ENCODE peak calls at places on chromosome 1, in six cellular contexts. One of them, this sample, is unnamed.

GRCh38 chr1:21524686-21525339 is 15.6 kb downstream of the ALPL start:
- DNase-seq in GM12891: no peak
- DNase-seq in NB4: no peak
- DNase-seq in breast epithelium: no peak
- DNase-seq in IMR-90: no peak
- DNase-seq in prostate gland: no peak
- DNase-seq in this sample: no peak

GRCh38 chr1:47887060-47887851 is 109.9 kb downstream of the TRABD2B start:
- DNase-seq in GM12891: no peak
- DNase-seq in NB4: no peak
- DNase-seq in breast epithelium: no peak
- DNase-seq in IMR-90: no peak
- DNase-seq in prostate gland: no peak
- DNase-seq in this sample: no peak

GRCh38 chr1:169878498-169878897 is 15.2 kb downstream of the SCYL3 start:
- DNase-seq in GM12891: no peak
- DNase-seq in NB4: no peak
- DNase-seq in breast epithelium: no peak
- DNase-seq in IMR-90: no peak
- DNase-seq in prostate gland: no peak
- DNase-seq in this sample: no peak

GRCh38 chr1:89746424-89747149 is 74.2 kb upstream of the LRRC8D start:
- DNase-seq in GM12891: no peak
- DNase-seq in NB4: no peak
- DNase-seq in breast epithelium: no peak
- DNase-seq in IMR-90: no peak
- DNase-seq in prostate gland: no peak
- DNase-seq in this sample: no peak

GRCh38 chr1:65435987-65436386 is 15.5 kb downstream of the LEPR start:
- DNase-seq in GM12891: no peak
- DNase-seq in NB4: no peak
- DNase-seq in breast epithelium: no peak
- DNase-seq in IMR-90: peak
- DNase-seq in prostate gland: no peak
- DNase-seq in this sample: no peak

GRCh38 chr1:8554956-8555534 is 237.1 kb downstream of the SLC45A1 start:
- DNase-seq in GM12891: no peak
- DNase-seq in NB4: no peak
- DNase-seq in breast epithelium: no peak
- DNase-seq in IMR-90: peak
- DNase-seq in prostate gland: no peak
- DNase-seq in this sample: peak

GRCh38 chr1:201346337-201346939 is 31.0 kb downstream of the TNNT2 start:
- DNase-seq in GM12891: no peak
- DNase-seq in NB4: peak
- DNase-seq in breast epithelium: peak
- DNase-seq in IMR-90: peak
- DNase-seq in prostate gland: peak
- DNase-seq in this sample: peak

GRCh38 chr1:145963218-145964019 is 956 bp downstream of the ANKRD34A start:
- DNase-seq in GM12891: no peak
- DNase-seq in NB4: no peak
- DNase-seq in breast epithelium: no peak
- DNase-seq in IMR-90: peak
- DNase-seq in prostate gland: no peak
- DNase-seq in this sample: peak

GRCh38 chr1:48617227-48617626 is 145.2 kb upstream of the SPATA6 start:
- DNase-seq in GM12891: no peak
- DNase-seq in NB4: peak
- DNase-seq in breast epithelium: peak
- DNase-seq in IMR-90: no peak
- DNase-seq in prostate gland: no peak
- DNase-seq in this sample: no peak

GRCh38 chr1:204735042-204735441 is 49.5 kb upstream of the LRRN2 start:
- DNase-seq in GM12891: no peak
- DNase-seq in NB4: no peak
- DNase-seq in breast epithelium: no peak
- DNase-seq in IMR-90: no peak
- DNase-seq in prostate gland: no peak
- DNase-seq in this sample: no peak

GRCh38 chr1:11013160-11013531 is 692 bp downstream of the TARDBP start:
- DNase-seq in GM12891: no peak
- DNase-seq in NB4: no peak
- DNase-seq in breast epithelium: no peak
- DNase-seq in IMR-90: peak
- DNase-seq in prostate gland: peak
- DNase-seq in this sample: no peak

GRCh38 chr1:226438007-226438406 is 30.1 kb upstream of the PARP1 start:
- DNase-seq in GM12891: no peak
- DNase-seq in NB4: no peak
- DNase-seq in breast epithelium: no peak
- DNase-seq in IMR-90: no peak
- DNase-seq in prostate gland: no peak
- DNase-seq in this sample: peak

GRCh38 chr1:234231061-234231892 is 142.0 kb upstream of the COA6 start:
- DNase-seq in GM12891: no peak
- DNase-seq in NB4: peak
- DNase-seq in breast epithelium: no peak
- DNase-seq in IMR-90: no peak
- DNase-seq in prostate gland: no peak
- DNase-seq in this sample: no peak

GRCh38 chr1:230992100-230992774 is 13.3 kb downstream of the ARV1 start:
- DNase-seq in GM12891: no peak
- DNase-seq in NB4: no peak
- DNase-seq in breast epithelium: no peak
- DNase-seq in IMR-90: no peak
- DNase-seq in prostate gland: no peak
- DNase-seq in this sample: no peak

GRCh38 chr1:12151465-12151864 is 15.3 kb upstream of the TNFRSF1B start:
- DNase-seq in GM12891: no peak
- DNase-seq in NB4: no peak
- DNase-seq in breast epithelium: no peak
- DNase-seq in IMR-90: no peak
- DNase-seq in prostate gland: no peak
- DNase-seq in this sample: no peak

GRCh38 chr1:12148958-12149790 is 17.6 kb upstream of the TNFRSF1B start:
- DNase-seq in GM12891: no peak
- DNase-seq in NB4: no peak
- DNase-seq in breast epithelium: no peak
- DNase-seq in IMR-90: peak
- DNase-seq in prostate gland: no peak
- DNase-seq in this sample: no peak

GRCh38 chr1:12152106-12152891 is 14.5 kb upstream of the TNFRSF1B start:
- DNase-seq in GM12891: peak
- DNase-seq in NB4: no peak
- DNase-seq in breast epithelium: no peak
- DNase-seq in IMR-90: no peak
- DNase-seq in prostate gland: no peak
- DNase-seq in this sample: no peak

GRCh38 chr1:12149791-12150175 is 17.0 kb upstream of the TNFRSF1B start:
- DNase-seq in GM12891: no peak
- DNase-seq in NB4: no peak
- DNase-seq in breast epithelium: no peak
- DNase-seq in IMR-90: no peak
- DNase-seq in prostate gland: no peak
- DNase-seq in this sample: no peak

DNA sequence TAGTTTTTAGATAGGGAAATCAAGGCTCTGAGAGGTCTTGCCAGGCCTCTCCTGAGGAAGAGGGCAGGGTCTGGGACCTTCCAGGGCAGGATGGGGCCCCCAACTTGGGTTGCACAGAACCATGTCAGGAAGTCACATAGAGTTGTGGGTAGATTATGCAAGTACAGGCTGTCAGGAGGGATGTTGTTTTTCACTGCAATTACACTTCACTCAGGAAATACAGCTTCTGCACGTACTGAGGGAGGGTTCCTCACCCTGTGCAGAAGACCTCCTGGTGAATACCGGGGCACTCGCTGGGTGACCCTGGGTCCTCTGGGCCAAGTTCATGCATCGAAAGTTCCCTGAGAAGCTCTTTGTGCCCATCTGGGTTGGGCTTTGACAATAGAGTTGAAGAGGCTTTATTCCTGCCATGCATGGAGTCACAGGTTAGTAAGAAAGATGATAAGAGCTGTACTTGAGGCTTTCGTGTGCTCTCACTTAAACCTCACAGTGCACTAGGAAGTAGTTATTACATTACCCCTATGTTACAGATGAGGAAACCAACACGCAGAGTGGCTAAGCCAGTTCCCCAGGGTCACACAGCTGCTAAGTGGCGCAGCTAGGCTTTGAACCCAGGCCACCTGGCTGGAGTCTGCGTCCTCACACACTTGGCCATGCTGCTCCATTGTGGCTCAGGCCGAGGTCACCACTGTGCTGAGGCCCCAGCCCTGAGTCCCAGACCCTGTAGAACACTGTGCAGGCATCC is 16.2 kb upstream of the TNFRSF1B start:
- DNase-seq in GM12891: no peak
- DNase-seq in NB4: peak
- DNase-seq in breast epithelium: no peak
- DNase-seq in IMR-90: no peak
- DNase-seq in prostate gland: no peak
- DNase-seq in this sample: no peak
- TF ChIP-seq POLR2A in GM12891: no peak
- TF ChIP-seq POLR2A in NB4: no peak
- TF ChIP-seq POLR2A in breast epithelium: no peak
- TF ChIP-seq POLR2A in IMR-90: no peak
- TF ChIP-seq POLR2A in prostate gland: no peak
- TF ChIP-seq POLR2A in this sample: no peak

GRCh38 chr1:40383095-40383487 is 9.6 kb downstream of the SMAP2 start:
- DNase-seq in GM12891: no peak
- DNase-seq in NB4: no peak
- DNase-seq in breast epithelium: no peak
- DNase-seq in IMR-90: no peak
- DNase-seq in prostate gland: peak
- DNase-seq in this sample: no peak
- TF ChIP-seq POLR2A in GM12891: no peak
- TF ChIP-seq POLR2A in NB4: no peak
- TF ChIP-seq POLR2A in breast epithelium: no peak
- TF ChIP-seq POLR2A in IMR-90: no peak
- TF ChIP-seq POLR2A in prostate gland: no peak
- TF ChIP-seq POLR2A in this sample: no peak

DNA sequence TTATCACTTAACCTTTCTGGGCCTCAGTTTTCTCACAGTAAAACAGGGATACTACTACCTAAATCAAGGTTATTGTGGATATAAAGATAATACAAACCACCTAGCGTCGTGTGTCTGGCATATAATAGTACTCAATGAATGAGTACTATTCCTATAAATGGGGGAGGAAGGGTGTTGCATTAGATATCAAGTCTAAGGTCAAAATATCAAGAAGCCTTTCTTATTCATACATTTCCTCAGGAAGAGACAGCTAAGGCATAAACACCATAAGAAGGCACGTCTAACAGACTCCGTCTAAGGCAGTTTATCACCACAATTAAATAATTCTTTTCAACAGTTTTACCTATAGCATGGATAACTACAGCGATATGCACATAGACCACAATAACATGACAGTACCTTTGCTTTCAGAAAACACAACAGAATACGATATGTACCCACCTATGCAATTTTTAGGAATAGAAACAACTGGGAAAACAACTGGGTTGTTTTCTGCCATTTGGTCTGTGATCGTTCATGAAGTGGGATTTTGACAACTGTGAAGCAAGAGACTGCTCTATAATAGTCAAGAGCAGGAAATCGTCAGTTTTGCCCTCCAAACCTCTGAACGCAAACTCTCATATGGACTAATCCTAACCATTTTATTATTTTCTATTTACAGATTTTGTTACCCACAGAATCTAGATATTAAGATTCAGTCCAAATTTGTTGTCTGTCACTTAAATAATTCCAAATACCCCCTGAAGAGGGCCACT is 53.1 kb downstream of the HNRNPR start:
- DNase-seq in GM12891: no peak
- DNase-seq in NB4: no peak
- DNase-seq in breast epithelium: no peak
- DNase-seq in IMR-90: no peak
- DNase-seq in prostate gland: no peak
- DNase-seq in this sample: no peak
- TF ChIP-seq POLR2A in GM12891: no peak
- TF ChIP-seq POLR2A in NB4: no peak
- TF ChIP-seq POLR2A in breast epithelium: no peak
- TF ChIP-seq POLR2A in IMR-90: no peak
- TF ChIP-seq POLR2A in prostate gland: no peak
- TF ChIP-seq POLR2A in this sample: no peak

DNA sequence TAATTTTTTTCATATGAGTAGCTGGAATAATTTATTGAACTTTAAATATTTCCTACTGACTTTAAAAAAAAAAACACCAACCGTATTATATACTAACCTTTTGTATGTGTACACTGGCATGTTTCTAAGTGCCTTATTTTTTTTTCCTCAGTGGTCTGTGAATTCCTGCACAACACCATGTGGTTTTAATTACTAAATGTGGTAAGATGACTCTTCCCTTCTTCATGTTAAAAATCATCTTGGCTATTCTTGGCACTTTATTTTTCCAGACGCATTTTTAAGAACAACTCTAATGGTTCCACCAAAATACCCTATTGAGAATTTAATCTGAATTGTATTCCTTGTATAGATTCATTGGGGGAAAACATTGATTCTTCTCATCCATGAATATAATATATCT is 28.4 kb downstream of the PPP2R5A start:
- DNase-seq in GM12891: no peak
- DNase-seq in NB4: no peak
- DNase-seq in breast epithelium: no peak
- DNase-seq in IMR-90: peak
- DNase-seq in prostate gland: no peak
- DNase-seq in this sample: no peak
- TF ChIP-seq POLR2A in GM12891: no peak
- TF ChIP-seq POLR2A in NB4: no peak
- TF ChIP-seq POLR2A in breast epithelium: no peak
- TF ChIP-seq POLR2A in IMR-90: no peak
- TF ChIP-seq POLR2A in prostate gland: no peak
- TF ChIP-seq POLR2A in this sample: no peak

GRCh38 chr1:158020877-158021630 is 27.6 kb downstream of the KIRREL1 start:
- DNase-seq in GM12891: no peak
- DNase-seq in NB4: no peak
- DNase-seq in breast epithelium: no peak
- DNase-seq in IMR-90: no peak
- DNase-seq in prostate gland: no peak
- DNase-seq in this sample: no peak

GRCh38 chr1:158021721-158022120 is 28.3 kb downstream of the KIRREL1 start:
- DNase-seq in GM12891: no peak
- DNase-seq in NB4: no peak
- DNase-seq in breast epithelium: no peak
- DNase-seq in IMR-90: no peak
- DNase-seq in prostate gland: no peak
- DNase-seq in this sample: no peak

GRCh38 chr1:158016651-158017335 is 23.3 kb downstream of the KIRREL1 start:
- DNase-seq in GM12891: no peak
- DNase-seq in NB4: no peak
- DNase-seq in breast epithelium: no peak
- DNase-seq in IMR-90: no peak
- DNase-seq in prostate gland: no peak
- DNase-seq in this sample: no peak

GRCh38 chr1:158017800-158018595 is 24.6 kb downstream of the KIRREL1 start:
- DNase-seq in GM12891: no peak
- DNase-seq in NB4: no peak
- DNase-seq in breast epithelium: no peak
- DNase-seq in IMR-90: no peak
- DNase-seq in prostate gland: no peak
- DNase-seq in this sample: no peak

GRCh38 chr1:158019177-158019868 is 25.9 kb downstream of the KIRREL1 start:
- DNase-seq in GM12891: no peak
- DNase-seq in NB4: no peak
- DNase-seq in breast epithelium: peak
- DNase-seq in IMR-90: peak
- DNase-seq in prostate gland: peak
- DNase-seq in this sample: no peak
- TF ChIP-seq POLR2A in GM12891: no peak
- TF ChIP-seq POLR2A in NB4: no peak
- TF ChIP-seq POLR2A in breast epithelium: no peak
- TF ChIP-seq POLR2A in IMR-90: no peak
- TF ChIP-seq POLR2A in prostate gland: no peak
- TF ChIP-seq POLR2A in this sample: no peak

This sample was measured in erythroblast.